ENCODE peak calls at places on chromosomes 5 and 9, in six cellular contexts. S, Q, W, R, A and D are unnamed samples.

GRCh38 chr9:131627846-131628820 is 82.8 kb downstream of the PRRT1B start:
- DNase-seq in W (no peak), R (no peak), A (peak), S (no peak), Q (no peak), D (no peak)

GRCh38 chr9:79559501-79560181 is 12.1 kb upstream of the TLE4 start:
- DNase-seq in A (no peak), S (no peak), R (no peak), Q (no peak), W (no peak), D (no peak)

GRCh38 chr9:75803130-75803529 is 87.3 kb upstream of the PCSK5 start:
- DNase-seq in S (no peak), R (peak), A (no peak), Q (peak), W (no peak), D (no peak)

GRCh38 chr5:143986567-143987242 is 174.7 kb downstream of the HMHB1 start:
- DNase-seq in S (no peak), Q (no peak), A (no peak), R (no peak), W (no peak), D (no peak)

GRCh38 chr9:80885894-80886293 is 803.5 kb downstream of the TLE1 start:
- DNase-seq in Q (peak), R (no peak), A (peak), S (no peak), W (no peak), D (peak)

GRCh38 chr9:85897853-85898252 is 43.1 kb upstream of the NAA35 start:
- DNase-seq in W (no peak), R (no peak), S (no peak), Q (no peak), A (no peak), D (no peak)

GRCh38 chr5:127758884-127759283 is 55.7 kb downstream of the CCDC192 start:
- DNase-seq in S (no peak), W (no peak), Q (no peak), R (no peak), A (no peak), D (no peak)

GRCh38 chr9:13279284-13280162 is at the start of gene MPDZ:
- DNase-seq in R (peak), A (peak), S (peak), Q (peak), W (peak), D (peak)

GRCh38 chr5:53381-54174 is 38.4 kb upstream of the PLEKHG4B start:
- DNase-seq in W (peak), R (peak), S (no peak), Q (peak), A (peak), D (peak)

GRCh38 chr5:67765697-67766096 is 449.9 kb upstream of the PIK3R1 start:
- DNase-seq in R (peak), A (no peak), W (no peak), Q (peak), S (no peak), D (no peak)

GRCh38 chr9:85142461-85143401 is 473.2 kb downstream of the NTRK2 start:
- DNase-seq in R (peak), S (no peak), W (peak), Q (peak), A (no peak), D (no peak)

GRCh38 chr5:15992918-15993317 is 186.7 kb downstream of the MARCHF11 start:
- DNase-seq in S (no peak), W (no peak), R (peak), Q (peak), A (no peak), D (no peak)

GRCh38 chr5:24538345-24538744 is 106.4 kb downstream of the CDH10 start:
- DNase-seq in R (no peak), W (no peak), S (no peak), Q (no peak), A (no peak), D (no peak)

GRCh38 chr5:135950611-135951010 is 4.2 kb downstream of the LECT2 start:
- DNase-seq in R (no peak), A (no peak), S (no peak), Q (no peak), W (no peak), D (no peak)

GRCh38 chr5:133336121-133336968 is 276.0 kb downstream of the FSTL4 start:
- DNase-seq in S (no peak), R (peak), A (no peak), W (no peak), Q (peak), D (no peak)

GRCh38 chr9:33778700-33779351 is 16.5 kb upstream of the PRSS3 start:
- DNase-seq in W (peak), S (no peak), Q (peak), R (peak), A (peak), D (peak)

GRCh38 chr5:1488882-1489680 is 34.7 kb downstream of the LPCAT1 start:
- DNase-seq in S (no peak), Q (peak), W (no peak), R (peak), A (no peak), D (no peak)

GRCh38 chr5:116492776-116493175 is 81.8 kb downstream of the SEMA6A start:
- DNase-seq in S (no peak), Q (peak), A (no peak), R (peak), W (no peak), D (no peak)

GRCh38 chr9:34715639-34716215 is 5.8 kb upstream of the CCL21 start:
- DNase-seq in R (peak), S (peak), Q (peak), W (no peak), A (no peak), D (no peak)

GRCh38 chr5:125372694-125373621 is 626.5 kb upstream of the ZNF608 start:
- DNase-seq in R (peak), Q (peak), S (no peak), A (no peak), W (no peak), D (peak)

GRCh38 chr5:40503438-40503837 is 176.3 kb upstream of the PTGER4 start:
- DNase-seq in S (no peak), R (no peak), A (no peak), Q (no peak), W (no peak), D (no peak)

GRCh38 chr5:37767961-37768360 is 71.9 kb downstream of the GDNF start:
- DNase-seq in W (no peak), S (no peak), R (no peak), A (no peak), Q (no peak), D (no peak)

GRCh38 chr9:133768371-133768858 is 30.3 kb upstream of the SARDH start:
- DNase-seq in S (peak), Q (no peak), R (no peak), A (peak), W (no peak), D (peak)

GRCh38 chr5:154446183-154447073 is 631 bp downstream of the SAP30L start:
- DNase-seq in Q (peak), S (peak), W (peak), R (peak), A (peak), D (peak)

GRCh38 chr5:131810510-131811249 is 13.9 kb upstream of the FNIP1 start:
- DNase-seq in W (no peak), Q (peak), R (no peak), A (no peak), S (no peak), D (no peak)

GRCh38 chr5:14134086-14134485 is 9.1 kb upstream of the TRIO start:
- DNase-seq in Q (no peak), W (no peak), S (no peak), R (no peak), A (no peak), D (no peak)

GRCh38 chr9:110255417-110256141 is 728 bp downstream of the TXN start:
- DNase-seq in R (peak), Q (peak), W (no peak), S (peak), A (peak), D (peak)

GRCh38 chr5:41921874-41922273 is 3.2 kb upstream of the FBXO4 start:
- DNase-seq in A (no peak), R (peak), S (no peak), Q (peak), W (no peak), D (no peak)

GRCh38 chr9:15142903-15143534 is 164.0 kb downstream of the TTC39B start:
- DNase-seq in W (peak), A (no peak), S (no peak), R (no peak), Q (peak), D (peak)

GRCh38 chr5:104179057-104179456 is 616.5 kb upstream of the NUDT12 start:
- DNase-seq in W (peak), Q (peak), A (peak), S (no peak), R (peak), D (peak)

GRCh38 chr5:116289276-116289675 is 204.5 kb downstream of the COMMD10 start:
- DNase-seq in W (no peak), A (no peak), R (no peak), S (no peak), Q (no peak), D (peak)

GRCh38 chr5:55575815-55576583 is 41.2 kb upstream of the PLPP1 start:
- DNase-seq in R (peak), S (peak), W (no peak), Q (no peak), A (no peak), D (no peak)

GRCh38 chr9:134548618-134549017 is 93.0 kb upstream of the COL5A1 start:
- DNase-seq in A (no peak), W (no peak), R (no peak), S (no peak), Q (no peak), D (no peak)

GRCh38 chr5:113331201-113331551 is 103.6 kb downstream of the TSSK1B start:
- DNase-seq in R (no peak), A (no peak), Q (peak), W (no peak), S (no peak), D (no peak)

GRCh38 chr9:103658156-103658555 is 436.0 kb upstream of the SMC2 start:
- DNase-seq in R (no peak), W (no peak), S (no peak), A (no peak), Q (no peak), D (no peak)

GRCh38 chr5:43073597-43074546 is 33.8 kb upstream of the ANXA2R start:
- DNase-seq in S (peak), W (peak), Q (peak), A (peak), R (peak), D (peak)

GRCh38 chr9:71271602-71272001 is 150.2 kb upstream of the TRPM3 start:
- DNase-seq in Q (no peak), A (no peak), R (no peak), W (no peak), S (no peak), D (no peak)

GRCh38 chr9:127567898-127568617 is 44.0 kb upstream of the STXBP1 start:
- DNase-seq in W (no peak), Q (no peak), A (no peak), S (no peak), R (no peak), D (peak)

DNA sequence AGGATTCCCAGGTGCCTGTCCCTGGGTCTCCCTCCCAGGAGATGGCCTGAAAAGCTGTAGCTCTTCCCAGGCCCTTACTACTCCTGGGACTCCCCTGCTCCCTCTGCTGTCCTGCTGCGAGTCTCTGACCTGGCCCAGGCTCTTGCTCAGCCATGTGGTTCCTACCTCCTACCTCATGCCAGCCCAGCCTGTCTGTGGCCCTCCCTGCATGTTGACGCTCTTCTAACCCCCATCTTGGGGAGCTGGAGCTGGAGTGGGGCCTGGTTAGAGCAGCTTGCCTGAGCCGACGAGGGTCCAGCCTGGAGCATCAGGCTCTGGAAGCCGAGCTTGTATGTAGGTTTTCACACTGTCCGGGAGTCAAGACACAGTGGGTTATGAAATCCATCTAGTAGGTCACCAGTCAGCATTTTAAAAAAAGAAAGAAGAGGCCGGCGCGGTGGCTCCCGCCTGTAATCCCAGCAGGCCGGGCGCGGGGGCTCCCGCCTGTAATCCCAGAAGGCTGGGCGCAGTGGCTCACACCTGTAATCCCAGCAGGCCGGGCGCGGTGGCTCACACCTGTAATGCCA is 244.4 kb downstream of the FANCC start:
- DNase-seq in R (no peak), S (peak), A (peak), W (no peak), Q (no peak), D (peak)
- TF ChIP-seq CTCF in R (peak), S (peak), A (no peak), W (no peak), Q (peak), D (peak)

GRCh38 chr5:22708770-22709328 is 144.3 kb downstream of the CDH12 start:
- DNase-seq in Q (no peak), A (no peak), W (no peak), R (no peak), S (no peak), D (peak)
- TF ChIP-seq CTCF in Q (no peak), A (no peak), W (no peak), R (no peak), S (no peak), D (peak)

DNA sequence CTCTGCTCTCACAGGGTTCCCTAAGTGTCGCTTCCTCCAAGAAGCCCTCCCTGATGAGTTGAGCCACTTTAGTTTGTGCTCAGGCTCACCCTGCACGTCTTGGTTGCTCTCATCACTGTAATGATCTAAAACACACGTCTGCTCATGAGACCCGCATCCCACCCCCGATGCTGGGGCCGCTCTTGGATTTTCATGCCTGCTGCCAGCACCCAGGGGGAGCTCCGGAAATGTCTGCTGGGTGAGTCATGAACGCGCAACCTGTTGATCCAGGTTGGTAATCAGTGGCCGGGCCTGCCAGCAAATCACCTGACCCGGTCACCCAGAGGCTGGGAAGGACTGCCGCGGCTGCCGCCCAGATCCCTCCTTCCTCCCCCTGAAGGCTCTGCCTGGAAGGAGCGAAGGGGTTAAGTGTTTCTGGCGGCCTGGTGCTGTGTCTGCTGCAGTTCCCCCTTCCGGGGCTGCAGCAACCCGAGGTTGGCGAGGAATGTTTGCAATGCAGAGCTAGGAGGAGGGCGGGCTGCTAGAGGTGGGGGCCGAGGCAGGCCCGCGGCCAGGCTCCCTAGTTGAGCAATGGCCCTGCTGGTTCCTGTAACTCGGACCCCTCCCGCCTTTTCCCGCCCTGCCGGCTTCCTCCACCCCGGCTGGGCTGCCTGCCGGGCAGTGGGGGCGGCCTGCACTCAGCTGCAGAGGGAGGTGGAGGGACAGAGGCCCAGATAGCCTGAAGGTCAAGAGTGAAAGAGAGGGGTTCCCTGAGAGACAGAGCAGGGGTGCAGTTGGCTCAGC is 156.1 kb upstream of the IER5L start:
- DNase-seq in W (peak), A (peak), R (peak), Q (peak), S (peak), D (peak)
- TF ChIP-seq CTCF in W (peak), A (no peak), R (no peak), Q (no peak), S (peak), D (no peak)

GRCh38 chr5:157561105-157561504 is 14.5 kb downstream of the ADAM19 start:
- DNase-seq in S (no peak), A (no peak), W (no peak), R (no peak), Q (no peak), D (no peak)

GRCh38 chr5:157563373-157564148 is 12.0 kb downstream of the ADAM19 start:
- DNase-seq in W (no peak), A (no peak), R (no peak), Q (no peak), S (no peak), D (no peak)

GRCh38 chr5:157566902-157567489 is 8.6 kb downstream of the ADAM19 start:
- DNase-seq in Q (no peak), R (no peak), S (no peak), W (no peak), A (no peak), D (no peak)

GRCh38 chr5:157562111-157562581 is 13.4 kb downstream of the ADAM19 start:
- DNase-seq in Q (no peak), A (no peak), W (no peak), R (no peak), S (no peak), D (no peak)

DNA sequence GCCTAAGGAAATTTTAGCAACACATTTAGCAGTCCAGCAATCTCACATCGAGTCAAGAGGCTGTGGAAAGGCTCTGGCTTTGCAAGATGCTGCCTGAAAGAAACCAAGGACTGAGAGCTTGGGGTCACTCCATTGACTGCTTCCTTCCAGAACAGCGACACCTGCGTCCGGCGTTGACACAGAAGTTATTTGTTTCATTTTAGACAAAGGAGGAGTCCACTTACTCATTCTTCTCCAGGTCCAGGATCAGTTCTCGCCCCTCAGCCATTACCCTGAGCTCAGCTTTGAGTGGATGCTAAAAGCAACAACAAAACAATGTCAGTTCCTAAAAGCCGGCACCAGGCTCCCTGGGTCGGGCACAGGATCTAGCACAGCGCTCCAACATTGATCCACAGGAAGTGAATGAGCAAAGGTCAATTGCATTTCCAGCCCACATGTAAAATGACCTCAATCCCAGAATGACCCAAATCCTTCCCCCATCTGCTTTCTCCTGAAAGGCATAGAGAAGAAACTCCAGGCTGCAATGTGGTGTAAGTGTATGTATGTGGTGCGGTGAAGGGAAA is 11.3 kb downstream of the ADAM19 start:
- DNase-seq in W (no peak), A (no peak), R (no peak), S (no peak), Q (no peak), D (no peak)
- TF ChIP-seq CTCF in W (no peak), A (no peak), R (no peak), S (peak), Q (no peak), D (no peak)

DNA sequence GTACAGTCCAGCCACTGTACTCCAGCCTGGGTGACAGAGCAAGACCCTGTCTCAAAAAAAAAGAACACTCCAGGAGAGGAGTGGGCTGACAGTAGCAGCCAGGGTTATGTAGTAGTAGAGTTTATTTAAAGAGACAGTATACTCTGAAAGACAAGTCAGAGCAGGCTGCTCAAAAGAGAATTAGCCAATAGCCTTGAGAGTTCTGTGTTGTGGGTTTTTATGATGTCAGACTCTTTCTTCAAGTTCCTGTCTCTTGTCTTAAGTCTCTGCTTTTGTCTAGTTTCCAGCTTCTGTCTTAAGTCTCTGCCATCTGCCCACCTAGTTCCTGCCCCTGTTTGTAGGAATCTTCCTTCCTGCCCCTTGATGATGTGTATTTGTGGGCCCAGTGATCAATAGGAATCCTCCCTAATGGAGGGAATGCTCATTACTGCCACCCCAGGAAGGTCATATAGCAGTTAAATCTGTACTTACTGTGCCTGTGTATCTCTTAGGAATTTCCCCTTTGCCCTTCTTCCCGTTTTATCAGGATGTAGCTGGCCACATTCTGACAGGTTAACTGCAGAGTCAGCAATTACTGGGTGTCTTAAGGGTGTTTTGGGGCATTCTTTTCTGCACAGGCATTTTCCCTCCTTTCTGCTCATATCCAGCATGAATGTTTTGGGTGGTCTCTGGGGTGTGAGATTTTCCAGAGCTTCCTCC is 580.5 kb upstream of the SGCD start:
- DNase-seq in A (no peak), Q (no peak), W (no peak), S (no peak), R (no peak), D (no peak)
- TF ChIP-seq CTCF in A (no peak), Q (no peak), W (no peak), S (no peak), R (no peak), D (peak)

GRCh38 chr9:98229090-98229395 is 26.4 kb downstream of the TBC1D2 start:
- DNase-seq in R (no peak), A (no peak), Q (no peak), W (no peak), S (no peak), D (no peak)

GRCh38 chr9:98231770-98232478 is 23.5 kb downstream of the TBC1D2 start:
- DNase-seq in A (no peak), Q (peak), S (no peak), W (no peak), R (peak), D (no peak)

GRCh38 chr9:98230354-98230753 is 25.1 kb downstream of the TBC1D2 start:
- DNase-seq in A (no peak), W (no peak), Q (no peak), S (no peak), R (no peak), D (no peak)

GRCh38 chr9:98229620-98230019 is 25.8 kb downstream of the TBC1D2 start:
- DNase-seq in W (no peak), S (no peak), Q (no peak), R (no peak), A (no peak), D (no peak)

GRCh38 chr9:98230789-98231188 is 24.7 kb downstream of the TBC1D2 start:
- DNase-seq in Q (no peak), S (no peak), R (no peak), W (no peak), A (no peak), D (no peak)
- TF ChIP-seq CTCF in Q (no peak), S (no peak), R (no peak), W (no peak), A (no peak), D (no peak)

GRCh38 chr5:141100243-141100805 is at the start of gene PCDHB3:
- DNase-seq in S (no peak), R (peak), W (no peak), Q (peak), A (peak), D (peak)

GRCh38 chr5:141095263-141095641 is 837 bp downstream of the PCDHB2 start:
- DNase-seq in A (no peak), Q (no peak), R (no peak), W (no peak), S (no peak), D (no peak)

GRCh38 chr5:141094481-141095262 is at the start of gene PCDHB2:
- DNase-seq in Q (peak), R (peak), A (peak), S (no peak), W (peak), D (peak)
- TF ChIP-seq CTCF in Q (no peak), R (peak), A (peak), S (peak), W (peak), D (peak)